ENCODE peak calls at places on chromosomes 16 and 17, in six cellular contexts. U is upper lobe of left lung, X is A549, L is K562, S is tibial nerve, Q is sigmoid colon. R is an unnamed sample. For H3K4me1, the result is how much of the 10 kb centered on the place peaks cover.

GRCh38 chr16:76535-77272 is 1.3 kb upstream of the MPG start:
- DNase-seq in L (peak), X (peak), Q (peak), S (peak), U (peak), R (peak)

GRCh38 chr16:11639925-11640899 is 28.0 kb upstream of the SNN start:
- DNase-seq in Q (peak), U (peak), X (peak), L (no peak), S (peak), R (peak)

GRCh38 chr16:2027024-2028010 is 615 bp downstream of the NHERF2 start:
- DNase-seq in U (no peak), X (no peak), Q (no peak), L (peak), S (no peak), R (peak)

GRCh38 chr17:6753565-6753964 is 2.3 kb upstream of the XAF1 start:
- DNase-seq in L (no peak), U (no peak), X (no peak), Q (no peak), S (no peak), R (no peak)

GRCh38 chr16:80985611-80986010 is 21.1 kb downstream of the CMC2 start:
- DNase-seq in Q (no peak), X (no peak), S (no peak), U (no peak), L (no peak), R (no peak)

GRCh38 chr17:7486181-7486580 is 2.0 kb downstream of the POLR2A start:
- DNase-seq in U (no peak), L (no peak), S (no peak), Q (no peak), X (no peak), R (no peak)

GRCh38 chr17:34412022-34412421 is 49.0 kb upstream of the CCL1 start:
- DNase-seq in Q (no peak), L (no peak), U (no peak), S (no peak), X (no peak), R (no peak)

GRCh38 chr17:73958453-73958852 is 245.0 kb upstream of the RPL38 start:
- DNase-seq in X (no peak), U (no peak), S (no peak), Q (no peak), L (no peak), R (no peak)

GRCh38 chr16:333406-334094 is 19.0 kb downstream of the AXIN1 start:
- DNase-seq in L (no peak), S (no peak), Q (no peak), X (no peak), U (no peak), R (no peak)

GRCh38 chr16:50234771-50235556 is 31.4 kb upstream of the ADCY7 start:
- DNase-seq in Q (no peak), S (no peak), L (no peak), X (no peak), U (no peak), R (no peak)

GRCh38 chr17:73802871-73803270 is 158.6 kb upstream of the SDK2 start:
- DNase-seq in S (no peak), L (no peak), U (no peak), X (no peak), Q (no peak), R (no peak)

GRCh38 chr17:50830994-50831393 is 4.4 kb upstream of the WFIKKN2 start:
- DNase-seq in S (no peak), X (no peak), L (no peak), Q (peak), U (no peak), R (no peak)

GRCh38 chr16:15509051-15509592 is 74.7 kb downstream of the BMERB1 start:
- DNase-seq in X (no peak), S (no peak), Q (no peak), L (peak), U (no peak), R (no peak)

GRCh38 chr16:59645194-59645593 is 911.1 kb upstream of the GOT2 start:
- DNase-seq in S (no peak), L (no peak), U (no peak), X (no peak), Q (no peak), R (no peak)

GRCh38 chr17:20925091-20925490 is 117.7 kb downstream of the USP22 start:
- DNase-seq in S (no peak), L (no peak), X (no peak), Q (no peak), U (no peak), R (no peak)

GRCh38 chr17:74937064-74938051 is 1.7 kb downstream of the OTOP3 start:
- DNase-seq in Q (no peak), S (no peak), L (no peak), X (no peak), U (no peak), R (no peak)

GRCh38 chr16:89193576-89194293 is 6.6 kb downstream of the SLC22A31 start:
- DNase-seq in U (no peak), X (no peak), Q (no peak), L (no peak), S (no peak), R (no peak)

GRCh38 chr16:19184823-19185509 is 16.9 kb downstream of the SYT17 start:
- DNase-seq in S (no peak), U (no peak), Q (no peak), L (no peak), X (no peak), R (no peak)

GRCh38 chr16:55323637-55324490 is at the start of gene IRX6:
- DNase-seq in Q (no peak), S (no peak), U (peak), L (peak), X (peak), R (peak)

GRCh38 chr16:46908540-46909372 is 24.6 kb downstream of the GPT2 start:
- DNase-seq in X (peak), S (no peak), L (peak), U (peak), Q (no peak), R (peak)

GRCh38 chr17:79046501-79047280 is 22.7 kb downstream of the C1QTNF1 start:
- DNase-seq in Q (peak), X (no peak), U (no peak), L (no peak), S (no peak), R (peak)

GRCh38 chr17:8781784-8782575 is 17.2 kb downstream of the MFSD6L start:
- DNase-seq in U (no peak), S (no peak), Q (no peak), L (no peak), X (no peak), R (no peak)

DNA sequence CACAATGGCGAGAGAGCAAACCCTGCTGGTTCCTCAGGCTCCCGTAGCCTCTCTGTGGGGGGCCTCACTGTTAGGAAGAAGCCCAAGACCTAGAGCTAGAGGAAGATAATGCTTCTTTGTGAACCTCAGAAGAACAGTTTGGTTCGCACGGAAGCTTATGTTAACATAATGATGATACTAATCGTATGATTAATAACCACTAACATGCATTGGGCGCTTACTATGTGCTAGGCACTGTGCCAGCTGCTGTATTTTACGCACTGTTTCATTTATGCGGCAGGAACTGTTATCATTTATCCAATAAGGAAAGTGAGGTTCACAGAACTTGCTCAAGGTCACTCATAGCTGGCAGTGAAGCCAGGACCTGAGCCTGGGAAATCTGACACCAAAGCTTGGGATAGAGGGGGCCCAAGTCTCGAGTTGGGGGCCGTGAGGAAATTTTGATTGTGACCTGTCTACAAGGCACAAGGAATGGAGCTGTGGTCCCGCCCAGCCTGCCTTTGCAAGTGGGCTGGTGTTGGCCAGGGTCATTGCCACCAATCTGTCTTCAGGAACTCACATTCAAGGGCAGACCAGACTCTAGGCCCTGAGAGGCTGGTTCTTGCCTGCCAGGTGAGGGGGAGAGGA is 6.8 kb downstream of the PRCD start:
- DNase-seq in X (no peak), U (no peak), L (no peak), S (no peak), Q (no peak), R (peak)
- TF ChIP-seq EP300 in X (no peak), U (no peak), L (no peak), S (no peak), Q (no peak), R (no peak)

GRCh38 chr16:85615014-85615851 is 2.1 kb downstream of the GSE1 start:
- DNase-seq in U (peak), L (no peak), Q (no peak), S (no peak), X (peak), R (no peak)
- H3K4me1 ChIP-seq in U (half or more), L (half or more), Q (half or more), S (under half), X (under half), R (under half)

GRCh38 chr17:36715951-36716350 is 114.6 kb downstream of the MRM1 start:
- DNase-seq in U (no peak), Q (no peak), X (no peak), S (no peak), L (no peak), R (no peak)
- TF ChIP-seq EP300 in U (no peak), Q (no peak), X (no peak), S (no peak), L (no peak), R (no peak)

GRCh38 chr16:69927056-69927757 is 23.9 kb upstream of the CLEC18A start:
- DNase-seq in U (no peak), Q (peak), L (no peak), S (peak), X (no peak), R (peak)

GRCh38 chr16:69924041-69924775 is 26.9 kb upstream of the CLEC18A start:
- DNase-seq in L (no peak), S (no peak), U (no peak), X (no peak), Q (no peak), R (no peak)

GRCh38 chr16:69925311-69925710 is 25.8 kb upstream of the CLEC18A start:
- DNase-seq in S (no peak), U (no peak), Q (no peak), L (no peak), X (no peak), R (no peak)

GRCh38 chr16:69926241-69926640 is 24.9 kb upstream of the CLEC18A start:
- DNase-seq in Q (no peak), S (no peak), U (no peak), L (no peak), X (no peak), R (no peak)

DNA sequence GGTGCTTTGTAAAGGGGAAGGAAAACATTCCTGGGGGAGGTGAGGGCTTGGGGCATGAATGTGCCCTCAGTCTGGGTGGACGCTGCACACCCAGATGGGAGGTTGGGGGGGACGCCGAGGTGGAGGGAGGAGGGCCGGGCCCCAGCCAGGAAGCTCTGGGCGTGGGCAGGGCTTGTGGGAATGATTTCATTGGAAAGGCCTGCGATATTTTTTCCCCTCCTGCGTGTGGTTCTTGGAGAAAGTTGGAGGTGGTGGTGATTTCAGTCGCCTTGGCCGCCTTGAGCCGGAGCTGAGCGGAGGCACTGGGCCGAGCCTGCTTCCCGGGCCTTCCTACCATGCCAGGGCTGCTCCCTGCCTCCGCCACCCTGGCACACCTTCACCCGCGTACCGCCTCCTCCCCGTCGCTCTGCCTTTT is 26.4 kb upstream of the CLEC18A start:
- DNase-seq in U (no peak), X (no peak), S (peak), L (no peak), Q (peak), R (peak)
- H3K4me1 ChIP-seq in U (under half), X (under half), S (under half), L (under half), Q (under half), R (under half)